ENCODE peak calls at places on chromosomes 12 and 14, in eight cellular contexts. V, U, S, E, C, T, H and B are unnamed samples.

GRCh38 chr12:71441836-71442566 is 2.4 kb downstream of the LGR5 start:
- DNase-seq in E (no peak), H (no peak), T (no peak), U (no peak), V (no peak), S (no peak), C (no peak), B (no peak)

GRCh38 chr12:109779382-109779781 is 53.8 kb downstream of the TRPV4 start:
- DNase-seq in T (no peak), E (no peak), S (no peak), C (no peak), V (peak), H (peak), U (no peak), B (no peak)

GRCh38 chr12:81450920-81451739 is 308.0 kb downstream of the PPFIA2 start:
- DNase-seq in V (peak), C (no peak), S (peak), H (peak), T (peak), E (peak), U (peak), B (peak)

GRCh38 chr14:52026921-52027320 is 37.6 kb downstream of the RTRAF start:
- DNase-seq in C (no peak), H (no peak), V (no peak), E (no peak), T (no peak), U (no peak), S (no peak), B (no peak)

GRCh38 chr12:99810718-99811593 is 163.4 kb downstream of the GARIN6 start:
- DNase-seq in H (peak), V (peak), S (no peak), U (no peak), C (no peak), T (peak), E (no peak), B (peak)

GRCh38 chr12:30969006-30969405 is 42.5 kb downstream of the TSPAN11 start:
- DNase-seq in V (no peak), U (no peak), T (no peak), H (no peak), E (no peak), C (no peak), S (no peak), B (no peak)

GRCh38 chr14:95562892-95563685 is 28.2 kb downstream of the GLRX5 start:
- DNase-seq in H (peak), T (peak), C (no peak), E (peak), U (no peak), V (peak), S (no peak), B (no peak)

GRCh38 chr12:108214486-108214885 is 85.4 kb downstream of the WSCD2 start:
- DNase-seq in C (no peak), S (peak), U (peak), T (peak), V (peak), E (no peak), H (peak), B (peak)

GRCh38 chr14:98736701-98737338 is 535.2 kb downstream of the BCL11B start:
- DNase-seq in V (no peak), C (no peak), H (no peak), T (no peak), U (no peak), S (no peak), E (no peak), B (no peak)

GRCh38 chr14:101780887-101781239 is 19.4 kb downstream of the PPP2R5C start:
- DNase-seq in T (no peak), H (no peak), S (no peak), U (no peak), E (no peak), V (no peak), C (no peak), B (no peak)

GRCh38 chr12:113591480-113591971 is 119.9 kb upstream of the LHX5 start:
- DNase-seq in V (no peak), T (no peak), U (no peak), E (no peak), C (no peak), H (peak), S (no peak), B (no peak)

GRCh38 chr12:110577717-110578521 is 5.2 kb downstream of the PPTC7 start:
- DNase-seq in C (no peak), T (peak), V (peak), E (no peak), S (no peak), H (peak), U (no peak), B (peak)

GRCh38 chr14:68638056-68638816 is 154.6 kb downstream of the ZFP36L1 start:
- DNase-seq in E (no peak), T (no peak), V (no peak), U (no peak), H (no peak), C (no peak), S (no peak), B (no peak)

GRCh38 chr14:91410781-91411536 is 6.7 kb downstream of the CCDC88C start:
- DNase-seq in V (no peak), E (no peak), H (no peak), C (no peak), T (no peak), U (no peak), S (no peak), B (no peak)

GRCh38 chr14:87457727-87458126 is 535.3 kb downstream of the GALC start:
- DNase-seq in C (no peak), E (no peak), S (no peak), V (no peak), H (peak), U (no peak), T (peak), B (no peak)

GRCh38 chr14:30808576-30808975 is 65.8 kb upstream of the COCH start:
- DNase-seq in S (no peak), H (no peak), U (no peak), E (no peak), C (no peak), V (peak), T (no peak), B (peak)